ENCODE peak calls at places on chromosomes 4 and X, in five cellular contexts. K is activated CD4-positive, alpha-beta T cell treated with anti-CD3 and anti-CD28 coated beads for 36 hours; P is NCI-H2107; G is stimulated activated naive CD4-positive, alpha-beta T cell; T is stimulated activated CD4-positive, alpha-beta T cell treated with anti-CD3 and anti-CD28 coated beads, Interleukin-1b, Interleukin-23, amount 100 ng/mL, for 1 hour. M is an unnamed sample.

GRCh38 chr4:65868096-65868824 is 198.0 kb upstream of the EPHA5 start:
- DNase-seq in K (no peak), P (no peak), G (no peak), T (no peak), M (no peak)

GRCh38 chrX:109952050-109952449 is 50.9 kb upstream of the TMEM164 start:
- DNase-seq in K (no peak), P (no peak), G (no peak), T (no peak), M (no peak)

GRCh38 chr4:47061435-47061834 is 30.1 kb downstream of the GABRB1 start:
- DNase-seq in K (no peak), P (no peak), G (no peak), T (no peak), M (peak)

GRCh38 chr4:48654015-48654664 is 125.9 kb downstream of the FRYL start:
- DNase-seq in K (no peak), P (no peak), G (no peak), T (no peak), M (no peak)

GRCh38 chr4:9964884-9965283 is 56.4 kb downstream of the SLC2A9 start:
- DNase-seq in K (no peak), P (no peak), G (no peak), T (no peak), M (no peak)

GRCh38 chr4:186021461-186022167 is 47.3 kb upstream of the TLR3 start:
- DNase-seq in K (peak), P (no peak), G (no peak), T (no peak), M (peak)

GRCh38 chr4:829291-829690 is 3.4 kb upstream of the CPLX1 start:
- DNase-seq in K (no peak), P (no peak), G (no peak), T (no peak), M (no peak)

GRCh38 chr4:84470204-84470785 is 28.8 kb downstream of the NKX6-1 start:
- DNase-seq in K (peak), P (no peak), G (no peak), T (no peak), M (no peak)

GRCh38 chr4:48031802-48032525 is 15.4 kb downstream of the NIPAL1 start:
- DNase-seq in K (no peak), P (no peak), G (no peak), T (no peak), M (peak)

GRCh38 chr4:161767116-161767515 is 396.7 kb downstream of the FSTL5 start:
- DNase-seq in K (no peak), P (no peak), G (no peak), T (no peak), M (peak)

GRCh38 chrX:155046129-155046810 is 19.6 kb downstream of the FUNDC2 start:
- DNase-seq in K (no peak), P (no peak), G (no peak), T (no peak), M (no peak)

GRCh38 chr4:1717129-1718094 is 3.7 kb downstream of the TMEM129 start:
- DNase-seq in K (no peak), P (no peak), G (no peak), T (no peak), M (no peak)

GRCh38 chrX:15350329-15350996 is 15.1 kb upstream of the PIGA start:
- DNase-seq in K (no peak), P (no peak), G (no peak), T (no peak), M (no peak)

GRCh38 chrX:153831435-153832150 is 1.2 kb upstream of the PDZD4 start:
- DNase-seq in K (no peak), P (no peak), G (no peak), T (no peak), M (no peak)

GRCh38 chr4:29151584-29151983 is 1568.6 kb upstream of the PCDH7 start:
- DNase-seq in K (no peak), P (no peak), G (no peak), T (no peak), M (no peak)

GRCh38 chrX:41445171-41445570 is 2.0 kb upstream of the NYX start:
- DNase-seq in K (no peak), P (no peak), G (no peak), T (no peak), M (no peak)

M was measured in astrocyte of the cerebellum.